ENCODE peak calls at places on chromosome 1, in five cellular contexts. I, S, T, K and E are unnamed samples.

GRCh38 chr1:82019512-82019911 is 218.8 kb downstream of the ADGRL2 start:
- DNase-seq in I (no peak), K (no peak), T (no peak), S (no peak), E (no peak)

GRCh38 chr1:235823684-235824083 is 43.0 kb downstream of the LYST start:
- DNase-seq in S (no peak), I (no peak), T (no peak), K (no peak), E (no peak)

GRCh38 chr1:224579526-224579925 is 36.6 kb upstream of the CNIH3 start:
- DNase-seq in S (no peak), T (no peak), I (no peak), K (no peak), E (no peak)

GRCh38 chr1:177589166-177589565 is 380.7 kb downstream of the SEC16B start:
- DNase-seq in I (no peak), K (no peak), S (peak), T (no peak), E (no peak)

GRCh38 chr1:53327183-53327941 is 508 bp downstream of the LRP8 start:
- DNase-seq in K (peak), I (no peak), T (peak), S (peak), E (no peak)

GRCh38 chr1:156592910-156593732 is 1.5 kb downstream of the NAXE start:
- DNase-seq in T (no peak), K (no peak), S (no peak), I (no peak), E (no peak)

GRCh38 chr1:10903826-10904225 is 107.4 kb upstream of the CASZ1 start:
- DNase-seq in I (no peak), T (no peak), K (no peak), S (no peak), E (no peak)

GRCh38 chr1:210598135-210598652 is 269.5 kb downstream of the HHAT start:
- DNase-seq in T (no peak), I (peak), S (no peak), K (no peak), E (no peak)

GRCh38 chr1:203671047-203671446 is 44.4 kb downstream of the ATP2B4 start:
- DNase-seq in S (no peak), T (no peak), K (no peak), I (no peak), E (no peak)

GRCh38 chr1:234206651-234207284 is 166.5 kb upstream of the COA6 start:
- DNase-seq in K (no peak), I (peak), S (no peak), T (no peak), E (no peak)